ENCODE peak calls at places on chromosomes 6 and 20, in four cellular contexts. One of them, this sample, is unnamed.

GRCh38 chr6:8215631-8216030 is 113.3 kb upstream of the EEF1E1 start:
- DNase-seq in activated T-helper 9 cell treated with anti-CD3 and anti-CD28 coated beads, Interleukin-2, amount 50 U/mL, for 16 hours: no peak
- DNase-seq in SW 1271: no peak
- DNase-seq in H54: peak; percentile 5
- DNase-seq in this sample: no peak

GRCh38 chr6:27312146-27312949 is at the start of gene POM121L2:
- DNase-seq in activated T-helper 9 cell treated with anti-CD3 and anti-CD28 coated beads, Interleukin-2, amount 50 U/mL, for 16 hours: peak; percentile 39
- DNase-seq in SW 1271: no peak
- DNase-seq in H54: no peak
- DNase-seq in this sample: no peak

GRCh38 chr6:51265426-51265825 is 446.8 kb downstream of the TFAP2B start:
- DNase-seq in activated T-helper 9 cell treated with anti-CD3 and anti-CD28 coated beads, Interleukin-2, amount 50 U/mL, for 16 hours: no peak
- DNase-seq in SW 1271: no peak
- DNase-seq in H54: no peak
- DNase-seq in this sample: no peak

GRCh38 chr6:113862112-113862511 is 5.0 kb downstream of the MARCKS start:
- DNase-seq in activated T-helper 9 cell treated with anti-CD3 and anti-CD28 coated beads, Interleukin-2, amount 50 U/mL, for 16 hours: no peak
- DNase-seq in SW 1271: no peak
- DNase-seq in H54: no peak
- DNase-seq in this sample: no peak

GRCh38 chr20:6744171-6744570 is 23.3 kb upstream of the BMP2 start:
- DNase-seq in activated T-helper 9 cell treated with anti-CD3 and anti-CD28 coated beads, Interleukin-2, amount 50 U/mL, for 16 hours: no peak
- DNase-seq in SW 1271: no peak
- DNase-seq in H54: no peak
- DNase-seq in this sample: no peak

GRCh38 chr6:130717657-130718056 is 109.5 kb upstream of the SMLR1 start:
- DNase-seq in activated T-helper 9 cell treated with anti-CD3 and anti-CD28 coated beads, Interleukin-2, amount 50 U/mL, for 16 hours: no peak
- DNase-seq in SW 1271: no peak
- DNase-seq in H54: no peak
- DNase-seq in this sample: no peak

GRCh38 chr20:58691773-58692578 is 624 bp upstream of the NPEPL1 start:
- DNase-seq in activated T-helper 9 cell treated with anti-CD3 and anti-CD28 coated beads, Interleukin-2, amount 50 U/mL, for 16 hours: no peak
- DNase-seq in SW 1271: no peak
- DNase-seq in H54: no peak
- DNase-seq in this sample: peak; percentile 76

GRCh38 chr6:20200761-20201160 is 11.5 kb downstream of the MBOAT1 start:
- DNase-seq in activated T-helper 9 cell treated with anti-CD3 and anti-CD28 coated beads, Interleukin-2, amount 50 U/mL, for 16 hours: no peak
- DNase-seq in SW 1271: no peak
- DNase-seq in H54: no peak
- DNase-seq in this sample: no peak

GRCh38 chr6:93794161-93794560 is 374.8 kb upstream of the EPHA7 start:
- DNase-seq in activated T-helper 9 cell treated with anti-CD3 and anti-CD28 coated beads, Interleukin-2, amount 50 U/mL, for 16 hours: no peak
- DNase-seq in SW 1271: no peak
- DNase-seq in H54: no peak
- DNase-seq in this sample: no peak

GRCh38 chr6:30542915-30543314 is 13.4 kb downstream of the GNL1 start:
- DNase-seq in activated T-helper 9 cell treated with anti-CD3 and anti-CD28 coated beads, Interleukin-2, amount 50 U/mL, for 16 hours: no peak
- DNase-seq in SW 1271: no peak
- DNase-seq in H54: no peak
- DNase-seq in this sample: no peak

GRCh38 chr20:22999756-23000155 is 35.4 kb upstream of the SSTR4 start:
- DNase-seq in activated T-helper 9 cell treated with anti-CD3 and anti-CD28 coated beads, Interleukin-2, amount 50 U/mL, for 16 hours: no peak
- DNase-seq in SW 1271: no peak
- DNase-seq in H54: no peak
- DNase-seq in this sample: no peak

GRCh38 chr20:5910192-5910591 is 40.1 kb downstream of the TRMT6 start:
- DNase-seq in activated T-helper 9 cell treated with anti-CD3 and anti-CD28 coated beads, Interleukin-2, amount 50 U/mL, for 16 hours: no peak
- DNase-seq in SW 1271: no peak
- DNase-seq in H54: no peak
- DNase-seq in this sample: no peak

GRCh38 chr6:37603284-37603683 is 94.4 kb downstream of the MDGA1 start:
- DNase-seq in activated T-helper 9 cell treated with anti-CD3 and anti-CD28 coated beads, Interleukin-2, amount 50 U/mL, for 16 hours: no peak
- DNase-seq in SW 1271: no peak
- DNase-seq in H54: no peak
- DNase-seq in this sample: no peak

GRCh38 chr6:168319279-168320051 is at the start of gene DACT2:
- DNase-seq in activated T-helper 9 cell treated with anti-CD3 and anti-CD28 coated beads, Interleukin-2, amount 50 U/mL, for 16 hours: no peak
- DNase-seq in SW 1271: no peak
- DNase-seq in H54: no peak
- DNase-seq in this sample: no peak

GRCh38 chr6:89120371-89120770 is 2.5 kb upstream of the SRSF12 start:
- DNase-seq in activated T-helper 9 cell treated with anti-CD3 and anti-CD28 coated beads, Interleukin-2, amount 50 U/mL, for 16 hours: no peak
- DNase-seq in SW 1271: no peak
- DNase-seq in H54: no peak
- DNase-seq in this sample: no peak

GRCh38 chr6:1764584-1764983 is 154.9 kb downstream of the FOXC1 start:
- DNase-seq in activated T-helper 9 cell treated with anti-CD3 and anti-CD28 coated beads, Interleukin-2, amount 50 U/mL, for 16 hours: no peak
- DNase-seq in SW 1271: no peak
- DNase-seq in H54: no peak
- DNase-seq in this sample: no peak

GRCh38 chr20:57392512-57393271 is 1.5 kb downstream of the RBM38 start:
- DNase-seq in activated T-helper 9 cell treated with anti-CD3 and anti-CD28 coated beads, Interleukin-2, amount 50 U/mL, for 16 hours: peak; percentile 55
- DNase-seq in SW 1271: no peak
- DNase-seq in H54: no peak
- DNase-seq in this sample: peak; percentile 77

GRCh38 chr6:12440981-12441380 is 150.8 kb downstream of the EDN1 start:
- DNase-seq in activated T-helper 9 cell treated with anti-CD3 and anti-CD28 coated beads, Interleukin-2, amount 50 U/mL, for 16 hours: no peak
- DNase-seq in SW 1271: no peak
- DNase-seq in H54: no peak
- DNase-seq in this sample: no peak

GRCh38 chr6:95431637-95432228 is 145.6 kb upstream of the MANEA start:
- DNase-seq in activated T-helper 9 cell treated with anti-CD3 and anti-CD28 coated beads, Interleukin-2, amount 50 U/mL, for 16 hours: no peak
- DNase-seq in SW 1271: peak; percentile 23
- DNase-seq in H54: no peak
- DNase-seq in this sample: no peak

GRCh38 chr20:57287007-57287810 is 20.8 kb upstream of the BMP7 start:
- DNase-seq in activated T-helper 9 cell treated with anti-CD3 and anti-CD28 coated beads, Interleukin-2, amount 50 U/mL, for 16 hours: no peak
- DNase-seq in SW 1271: no peak
- DNase-seq in H54: no peak
- DNase-seq in this sample: no peak

GRCh38 chr20:63337786-63338420 is 23.2 kb downstream of the CHRNA4 start:
- DNase-seq in activated T-helper 9 cell treated with anti-CD3 and anti-CD28 coated beads, Interleukin-2, amount 50 U/mL, for 16 hours: no peak
- DNase-seq in SW 1271: no peak
- DNase-seq in H54: no peak
- DNase-seq in this sample: no peak

GRCh38 chr20:17485017-17485416 is 46.2 kb downstream of the BFSP1 start:
- DNase-seq in activated T-helper 9 cell treated with anti-CD3 and anti-CD28 coated beads, Interleukin-2, amount 50 U/mL, for 16 hours: no peak
- DNase-seq in SW 1271: no peak
- DNase-seq in H54: no peak
- DNase-seq in this sample: no peak

GRCh38 chr20:63697357-63697867 is 960 bp downstream of the TNFRSF6B start:
- DNase-seq in activated T-helper 9 cell treated with anti-CD3 and anti-CD28 coated beads, Interleukin-2, amount 50 U/mL, for 16 hours: no peak
- DNase-seq in SW 1271: peak; percentile 23
- DNase-seq in H54: peak; percentile 38
- DNase-seq in this sample: no peak

GRCh38 chr6:146857180-146857959 is 258.6 kb downstream of the ADGB start:
- DNase-seq in activated T-helper 9 cell treated with anti-CD3 and anti-CD28 coated beads, Interleukin-2, amount 50 U/mL, for 16 hours: peak; percentile 58
- DNase-seq in SW 1271: no peak
- DNase-seq in H54: peak; percentile 44
- DNase-seq in this sample: peak; percentile 81

GRCh38 chr6:24763578-24763977 is 11.2 kb upstream of the GMNN start:
- DNase-seq in activated T-helper 9 cell treated with anti-CD3 and anti-CD28 coated beads, Interleukin-2, amount 50 U/mL, for 16 hours: no peak
- DNase-seq in SW 1271: no peak
- DNase-seq in H54: no peak
- DNase-seq in this sample: no peak

GRCh38 chr6:5509106-5509505 is 247.8 kb downstream of the FARS2 start:
- DNase-seq in activated T-helper 9 cell treated with anti-CD3 and anti-CD28 coated beads, Interleukin-2, amount 50 U/mL, for 16 hours: no peak
- DNase-seq in SW 1271: no peak
- DNase-seq in H54: no peak
- DNase-seq in this sample: no peak

GRCh38 chr6:11275598-11275997 is 43.1 kb upstream of the NEDD9 start:
- DNase-seq in activated T-helper 9 cell treated with anti-CD3 and anti-CD28 coated beads, Interleukin-2, amount 50 U/mL, for 16 hours: no peak
- DNase-seq in SW 1271: no peak
- DNase-seq in H54: no peak
- DNase-seq in this sample: no peak